ENCODE peak calls at places on chromosomes 5 and 9, in eight cellular contexts. L is pancreas; S is activated CD8-positive, alpha-beta T cell treated with anti-CD3 and anti-CD28 coated beads for 36 hours; V is right cardiac atrium; R is left cardiac atrium; J is activated T-helper 17 cell treated with anti-CD3 and anti-CD28 coated beads, Interleukin-2, amount 50 U/mL, for 72 hours; D is gastrocnemius medialis; B is HepG2. Q is an unnamed sample.

GRCh38 chr5:106940986-106941385 is 729.8 kb downstream of the EFNA5 start:
- ATAC-seq in L (peak; percentile 75), S (no peak), V (no peak), R (peak; percentile 49), J (no peak), D (no peak), B (no peak), Q (no peak)

GRCh38 chr5:111681414-111681790 is 75.6 kb downstream of the NREP start:
- ATAC-seq in L (no peak), S (no peak), V (no peak), R (no peak), J (no peak), D (no peak), B (peak; percentile 14), Q (no peak)

GRCh38 chr9:121748727-121749546 is 97.5 kb downstream of the DAB2IP start:
- ATAC-seq in L (no peak), S (peak; percentile 25), V (peak; percentile 51), R (peak; percentile 60), J (no peak), D (peak; percentile 14), B (no peak), Q (no peak)

GRCh38 chr9:76595645-76596044 is 136.7 kb downstream of the GCNT1 start:
- ATAC-seq in L (peak; percentile 24), S (no peak), V (peak; percentile 47), R (peak; percentile 54), J (no peak), D (no peak), B (no peak), Q (peak; percentile 47)

GRCh38 chr5:153562189-153562588 is 71.7 kb downstream of the GRIA1 start:
- ATAC-seq in L (no peak), S (no peak), V (no peak), R (no peak), J (no peak), D (no peak), B (no peak), Q (no peak)

GRCh38 chr5:133824661-133825254 is 143.7 kb downstream of the C5orf15 start:
- ATAC-seq in L (no peak), S (peak; percentile 80), V (no peak), R (no peak), J (peak; percentile 89), D (no peak), B (peak; percentile 52), Q (peak; percentile 79)

GRCh38 chr5:100550531-100551036 is 15.4 kb downstream of the FAM174A start:
- ATAC-seq in L (no peak), S (peak; percentile 75), V (no peak), R (no peak), J (peak; percentile 92), D (peak; percentile 96), B (no peak), Q (peak; percentile 72)

GRCh38 chr9:136596630-136597031 is 50.8 kb upstream of the NOTCH1 start:
- ATAC-seq in L (no peak), S (no peak), V (peak; percentile 37), R (no peak), J (no peak), D (no peak), B (no peak), Q (no peak)

GRCh38 chr5:68265347-68265746 is 49.8 kb downstream of the PIK3R1 start:
- ATAC-seq in L (peak; percentile 5), S (no peak), V (peak; percentile 70), R (peak; percentile 45), J (no peak), D (peak; percentile 13), B (peak; percentile 42), Q (peak; percentile 41)

GRCh38 chr5:72458407-72458806 is 48.8 kb downstream of the ZNF366 start:
- ATAC-seq in L (no peak), S (no peak), V (no peak), R (no peak), J (no peak), D (no peak), B (no peak), Q (no peak)

GRCh38 chr9:2497666-2498400 is 123.8 kb upstream of the VLDLR start:
- ATAC-seq in L (no peak), S (no peak), V (no peak), R (peak; percentile 8), J (no peak), D (no peak), B (no peak), Q (no peak)

GRCh38 chr5:142747034-142747433 is 23.1 kb upstream of the ARHGAP26 start:
- ATAC-seq in L (no peak), S (no peak), V (no peak), R (no peak), J (no peak), D (no peak), B (no peak), Q (no peak)

GRCh38 chr5:111083323-111083722 is 8.8 kb upstream of the WDR36 start:
- ATAC-seq in L (no peak), S (no peak), V (no peak), R (no peak), J (no peak), D (no peak), B (no peak), Q (no peak)

GRCh38 chr9:123128591-123128990 is 95.1 kb downstream of the GPR21 start:
- ATAC-seq in L (no peak), S (no peak), V (no peak), R (no peak), J (no peak), D (no peak), B (no peak), Q (no peak)

GRCh38 chr9:25226901-25227686 is 451.1 kb downstream of the TUSC1 start:
- ATAC-seq in L (no peak), S (no peak), V (no peak), R (peak; percentile 33), J (no peak), D (no peak), B (no peak), Q (no peak)

GRCh38 chr5:72938206-72938605 is 17.6 kb upstream of the FCHO2 start:
- ATAC-seq in L (peak; percentile 45), S (no peak), V (peak; percentile 72), R (peak; percentile 72), J (no peak), D (peak; percentile 44), B (peak; percentile 91), Q (no peak)

GRCh38 chr9:4939118-4939561 is 45.9 kb upstream of the JAK2 start:
- ATAC-seq in L (peak; percentile 70), S (peak; percentile 63), V (peak; percentile 52), R (peak; percentile 66), J (peak; percentile 59), D (no peak), B (no peak), Q (peak; percentile 95)

GRCh38 chr5:80082731-80083114 is 47.6 kb downstream of the THBS4 start:
- ATAC-seq in L (peak; percentile 86), S (peak; percentile 65), V (peak; percentile 93), R (peak; percentile 89), J (peak; percentile 73), D (peak; percentile 73), B (peak; percentile 85), Q (peak; percentile 46)

GRCh38 chr5:56766926-56767325 is 48.4 kb upstream of the MAP3K1 start:
- ATAC-seq in L (no peak), S (no peak), V (no peak), R (no peak), J (no peak), D (no peak), B (no peak), Q (peak; percentile 67)

GRCh38 chr5:32814620-32815019 is 103.5 kb downstream of the NPR3 start:
- ATAC-seq in L (no peak), S (no peak), V (no peak), R (no peak), J (no peak), D (no peak), B (no peak), Q (no peak)

GRCh38 chr5:124315746-124316415 is 430.6 kb downstream of the ZNF608 start:
- ATAC-seq in L (no peak), S (no peak), V (no peak), R (peak; percentile 60), J (no peak), D (peak; percentile 99), B (no peak), Q (no peak)

Q was measured in stimulated activated memory B cell treated with anti-CD40 and anti-IgM and Interleukin-4, amounts not matched to agents 10 μg/mL and 1 μg/mL and 100 μg/mL, for 72 hours.